ENCODE peak calls at places on chromosomes 16 and 17, in five cellular contexts. L, G, V, Q and I are unnamed samples.

GRCh38 chr16:87602005-87602790 is at the start of gene JPH3:
- DNase-seq in V (no peak), G (peak; percentile 95), L (peak; percentile 58), Q (no peak), I (no peak)

GRCh38 chr16:30369938-30370443 is 303 bp downstream of the TBC1D10B start:
- DNase-seq in L (no peak), G (no peak), V (no peak), Q (no peak), I (no peak)

GRCh38 chr17:67152824-67153223 is 92.2 kb downstream of the HELZ start:
- DNase-seq in L (no peak), Q (no peak), G (no peak), V (no peak), I (no peak)

GRCh38 chr17:50959341-50959740 is 93.2 kb upstream of the TOB1 start:
- DNase-seq in Q (no peak), G (no peak), L (no peak), V (no peak), I (no peak)

GRCh38 chr16:14572535-14572934 is 57.5 kb downstream of the PARN start:
- DNase-seq in Q (no peak), G (no peak), V (no peak), L (no peak), I (no peak)

GRCh38 chr17:71380535-71380934 is 740.3 kb upstream of the SOX9 start:
- DNase-seq in Q (no peak), L (no peak), V (no peak), G (no peak), I (no peak)

GRCh38 chr16:82011199-82011641 is at the start of gene SDR42E1:
- DNase-seq in V (no peak), L (no peak), Q (no peak), G (no peak), I (no peak)

GRCh38 chr17:30413109-30413508 is 34.4 kb downstream of the CPD start:
- DNase-seq in L (no peak), G (no peak), V (no peak), Q (no peak), I (no peak)

GRCh38 chr17:10119203-10120112 is 78.9 kb downstream of the GAS7 start:
- DNase-seq in V (no peak), G (peak; percentile 69), L (no peak), Q (no peak), I (peak; percentile 88)

GRCh38 chr16:3021449-3022207 is 1.5 kb downstream of the TNFRSF12A start:
- DNase-seq in Q (peak; percentile 57), G (peak; percentile 95), L (peak; percentile 90), V (no peak), I (no peak)

GRCh38 chr16:576823-577201 is 7.0 kb downstream of the PIGQ start:
- DNase-seq in G (peak; percentile 91), L (no peak), Q (no peak), V (no peak), I (no peak)

GRCh38 chr17:6913608-6914443 is 82.0 kb upstream of the ALOX12 start:
- DNase-seq in G (peak; percentile 74), V (no peak), Q (no peak), L (peak; percentile 83), I (peak; percentile 47)

GRCh38 chr17:496761-497586 is 144.4 kb upstream of the RPH3AL start:
- DNase-seq in L (no peak), Q (no peak), G (no peak), V (no peak), I (no peak)

GRCh38 chr16:945271-946047 is 25.3 kb downstream of the LMF1 start:
- DNase-seq in V (no peak), Q (no peak), L (no peak), G (no peak), I (no peak)

GRCh38 chr16:61382435-61382834 is 653.8 kb downstream of the CDH8 start:
- DNase-seq in Q (no peak), G (no peak), L (no peak), V (no peak), I (no peak)

GRCh38 chr17:57927048-57927723 is 28.0 kb downstream of the CUEDC1 start:
- DNase-seq in Q (no peak), G (peak; percentile 79), V (no peak), L (peak; percentile 33), I (no peak)

GRCh38 chr16:82761858-82762257 is 135.1 kb downstream of the CDH13 start:
- DNase-seq in V (no peak), Q (peak; percentile 7), G (no peak), L (no peak), I (no peak)

GRCh38 chr17:58335061-58335731 is 6.6 kb upstream of the TSPOAP1 start:
- DNase-seq in V (no peak), L (no peak), Q (no peak), G (no peak), I (peak; percentile 51)

GRCh38 chr17:64323774-64324173 is 60.7 kb upstream of the TEX2 start:
- DNase-seq in Q (no peak), V (no peak), L (no peak), G (no peak), I (no peak)

GRCh38 chr16:57194512-57194911 is 8.4 kb downstream of the RSPRY1 start:
- DNase-seq in Q (no peak), V (no peak), L (no peak), G (no peak), I (no peak)

GRCh38 chr17:52470553-52470952 is 312.0 kb upstream of the CA10 start:
- DNase-seq in L (no peak), Q (no peak), G (no peak), V (no peak), I (no peak)

GRCh38 chr17:2214887-2215615 is 88.5 kb downstream of the SMG6 start:
- DNase-seq in L (no peak), V (no peak), G (no peak), Q (no peak), I (no peak)

GRCh38 chr17:79298801-79299200 is 224.2 kb downstream of the ENGASE start:
- DNase-seq in Q (no peak), V (no peak), G (no peak), L (no peak), I (no peak)

GRCh38 chr17:45221081-45221996 is at the start of gene FMNL1:
- DNase-seq in G (no peak), V (no peak), Q (peak; percentile 45), L (peak; percentile 56), I (peak; percentile 25)

GRCh38 chr17:74851612-74852236 is 8.0 kb downstream of the GRIN2C start:
- DNase-seq in Q (no peak), G (peak; percentile 56), L (no peak), V (no peak), I (no peak)

GRCh38 chr16:18041864-18042834 is 294.4 kb downstream of the NPIPA8 start:
- DNase-seq in G (no peak), L (no peak), Q (no peak), V (no peak), I (no peak)

GRCh38 chr17:21034350-21035235 is 8.2 kb downstream of the USP22 start:
- DNase-seq in G (peak; percentile 23), L (no peak), Q (no peak), V (no peak), I (peak; percentile 10)